ENCODE peak calls at places on chromosomes 2 and 18, in five cellular contexts. One of them, this sample, is unnamed.

GRCh38 chr2:232941912-232942595 is 71.0 kb downstream of the NGEF start:
- DNase-seq in mesendoderm: no peak
- DNase-seq in ascending aorta: no peak
- DNase-seq in stomach: no peak
- DNase-seq in adrenal gland: no peak
- DNase-seq in this sample: no peak

GRCh38 chr2:181780159-181781081 is 100.1 kb upstream of the NEUROD1 start:
- DNase-seq in stomach: no peak
- DNase-seq in adrenal gland: peak; percentile 57
- DNase-seq in mesendoderm: peak; percentile 46
- DNase-seq in ascending aorta: no peak
- DNase-seq in this sample: peak; percentile 63

GRCh38 chr2:74695663-74696062 is 41.6 kb downstream of the SEMA4F start:
- DNase-seq in ascending aorta: no peak
- DNase-seq in adrenal gland: no peak
- DNase-seq in mesendoderm: no peak
- DNase-seq in stomach: no peak
- DNase-seq in this sample: no peak

GRCh38 chr2:133942363-133942762 is 311.5 kb upstream of the MGAT5 start:
- DNase-seq in mesendoderm: no peak
- DNase-seq in ascending aorta: no peak
- DNase-seq in adrenal gland: no peak
- DNase-seq in stomach: no peak
- DNase-seq in this sample: no peak

GRCh38 chr2:201938151-201938815 is 95.4 kb upstream of the FZD7 start:
- DNase-seq in adrenal gland: no peak
- DNase-seq in mesendoderm: peak; percentile 65
- DNase-seq in ascending aorta: peak; percentile 2
- DNase-seq in stomach: no peak
- DNase-seq in this sample: peak; percentile 55

GRCh38 chr2:232529806-232530547 is 4.0 kb downstream of the CHRND start:
- DNase-seq in adrenal gland: no peak
- DNase-seq in stomach: no peak
- DNase-seq in ascending aorta: no peak
- DNase-seq in mesendoderm: no peak
- DNase-seq in this sample: no peak

GRCh38 chr18:78972930-78973331 is 6.7 kb upstream of the SALL3 start:
- DNase-seq in mesendoderm: no peak
- DNase-seq in adrenal gland: no peak
- DNase-seq in ascending aorta: no peak
- DNase-seq in stomach: no peak
- DNase-seq in this sample: no peak

GRCh38 chr2:59804662-59805258 is 748.7 kb downstream of the BCL11A start:
- DNase-seq in adrenal gland: peak; percentile 68
- DNase-seq in mesendoderm: no peak
- DNase-seq in stomach: no peak
- DNase-seq in ascending aorta: no peak
- DNase-seq in this sample: no peak

GRCh38 chr2:10912076-10912731 is 470 bp downstream of the KCNF1 start:
- DNase-seq in mesendoderm: no peak
- DNase-seq in adrenal gland: no peak
- DNase-seq in stomach: no peak
- DNase-seq in ascending aorta: peak; percentile 31
- DNase-seq in this sample: no peak

GRCh38 chr2:1488851-1489250 is 75.6 kb downstream of the TPO start:
- DNase-seq in ascending aorta: no peak
- DNase-seq in adrenal gland: peak; percentile 13
- DNase-seq in stomach: no peak
- DNase-seq in mesendoderm: no peak
- DNase-seq in this sample: no peak

GRCh38 chr18:59005266-59005665 is 134.4 kb upstream of the SEC11C start:
- DNase-seq in adrenal gland: peak; percentile 76
- DNase-seq in mesendoderm: peak; percentile 99
- DNase-seq in stomach: no peak
- DNase-seq in ascending aorta: peak; percentile 85
- DNase-seq in this sample: peak; percentile 40

GRCh38 chr2:49490710-49491109 is 336.4 kb upstream of the FSHR start:
- DNase-seq in stomach: peak; percentile 45
- DNase-seq in ascending aorta: no peak
- DNase-seq in mesendoderm: peak; percentile 93
- DNase-seq in adrenal gland: no peak
- DNase-seq in this sample: peak; percentile 1

GRCh38 chr2:65528241-65528574 is 95.8 kb upstream of the SPRED2 start:
- DNase-seq in ascending aorta: no peak
- DNase-seq in adrenal gland: no peak
- DNase-seq in stomach: no peak
- DNase-seq in mesendoderm: no peak
- DNase-seq in this sample: no peak

GRCh38 chr2:132642415-132642814 is 27.6 kb downstream of the LYPD1 start:
- DNase-seq in adrenal gland: no peak
- DNase-seq in mesendoderm: peak; percentile 32
- DNase-seq in stomach: no peak
- DNase-seq in ascending aorta: no peak
- DNase-seq in this sample: no peak

GRCh38 chr2:172704072-172704936 is 31.3 kb upstream of the RAPGEF4 start:
- DNase-seq in ascending aorta: no peak
- DNase-seq in stomach: no peak
- DNase-seq in adrenal gland: no peak
- DNase-seq in mesendoderm: peak; percentile 53
- DNase-seq in this sample: peak; percentile 34

GRCh38 chr2:158772306-158773078 is 22.6 kb upstream of the DAPL1 start:
- DNase-seq in ascending aorta: no peak
- DNase-seq in stomach: no peak
- DNase-seq in adrenal gland: no peak
- DNase-seq in mesendoderm: no peak
- DNase-seq in this sample: no peak

GRCh38 chr2:38073211-38074005 is 2.5 kb downstream of the CYP1B1 start:
- DNase-seq in stomach: no peak
- DNase-seq in mesendoderm: peak; percentile 65
- DNase-seq in ascending aorta: no peak
- DNase-seq in adrenal gland: no peak
- DNase-seq in this sample: no peak

GRCh38 chr2:142178604-142179003 is 47.8 kb upstream of the LRP1B start:
- DNase-seq in mesendoderm: no peak
- DNase-seq in stomach: no peak
- DNase-seq in adrenal gland: no peak
- DNase-seq in ascending aorta: no peak
- DNase-seq in this sample: no peak

GRCh38 chr2:56871641-56872040 is 687.9 kb downstream of the CCDC85A start:
- DNase-seq in stomach: no peak
- DNase-seq in ascending aorta: no peak
- DNase-seq in adrenal gland: no peak
- DNase-seq in mesendoderm: no peak
- DNase-seq in this sample: no peak

GRCh38 chr2:88638123-88638650 is 10.9 kb upstream of the EIF2AK3 start:
- DNase-seq in mesendoderm: no peak
- DNase-seq in ascending aorta: no peak
- DNase-seq in stomach: no peak
- DNase-seq in adrenal gland: no peak
- DNase-seq in this sample: no peak

GRCh38 chr2:33430856-33431255 is 45.6 kb upstream of the RASGRP3 start:
- DNase-seq in ascending aorta: no peak
- DNase-seq in mesendoderm: no peak
- DNase-seq in stomach: no peak
- DNase-seq in adrenal gland: no peak
- DNase-seq in this sample: no peak

GRCh38 chr2:110677530-110678456 is at the start of gene BUB1:
- DNase-seq in adrenal gland: peak; percentile 99
- DNase-seq in stomach: peak; percentile 98
- DNase-seq in mesendoderm: peak; percentile 98
- DNase-seq in ascending aorta: peak; percentile 98
- DNase-seq in this sample: peak; percentile 94

GRCh38 chr2:70725505-70725904 is 42.5 kb downstream of the ADD2 start:
- DNase-seq in adrenal gland: no peak
- DNase-seq in stomach: no peak
- DNase-seq in ascending aorta: no peak
- DNase-seq in mesendoderm: no peak
- DNase-seq in this sample: no peak

GRCh38 chr2:237414056-237414661 is at the start of gene COL6A3:
- DNase-seq in ascending aorta: no peak
- DNase-seq in adrenal gland: peak; percentile 56
- DNase-seq in stomach: no peak
- DNase-seq in mesendoderm: no peak
- DNase-seq in this sample: no peak

GRCh38 chr2:171248205-171248662 is 87.5 kb upstream of the TLK1 start:
- DNase-seq in ascending aorta: no peak
- DNase-seq in stomach: no peak
- DNase-seq in adrenal gland: no peak
- DNase-seq in mesendoderm: no peak
- DNase-seq in this sample: no peak

GRCh38 chr18:48866028-48866733 is 84.6 kb downstream of the SMAD7 start:
- DNase-seq in adrenal gland: peak; percentile 86
- DNase-seq in ascending aorta: peak; percentile 84
- DNase-seq in mesendoderm: no peak
- DNase-seq in stomach: peak; percentile 84
- DNase-seq in this sample: no peak

GRCh38 chr2:162092656-162093556 is 18.9 kb upstream of the DPP4 start:
- DNase-seq in ascending aorta: peak; percentile 69
- DNase-seq in mesendoderm: no peak
- DNase-seq in stomach: no peak
- DNase-seq in adrenal gland: no peak
- DNase-seq in this sample: no peak

GRCh38 chr2:28582152-28582551 is 86.3 kb downstream of the PLB1 start:
- DNase-seq in adrenal gland: no peak
- DNase-seq in stomach: no peak
- DNase-seq in mesendoderm: no peak
- DNase-seq in ascending aorta: no peak
- DNase-seq in this sample: no peak

GRCh38 chr2:102094917-102095316 is 47.6 kb upstream of the IL1R1 start:
- DNase-seq in ascending aorta: no peak
- DNase-seq in stomach: no peak
- DNase-seq in adrenal gland: peak; percentile 77
- DNase-seq in mesendoderm: peak; percentile 35
- DNase-seq in this sample: peak; percentile 53

GRCh38 chr18:61503688-61504087 is 170.5 kb downstream of the CDH20 start:
- DNase-seq in mesendoderm: no peak
- DNase-seq in adrenal gland: no peak
- DNase-seq in stomach: no peak
- DNase-seq in ascending aorta: no peak
- DNase-seq in this sample: no peak

GRCh38 chr2:158936978-158937377 is 31.5 kb upstream of the TANC1 start:
- DNase-seq in ascending aorta: no peak
- DNase-seq in stomach: no peak
- DNase-seq in adrenal gland: no peak
- DNase-seq in mesendoderm: no peak
- DNase-seq in this sample: peak; percentile 34

GRCh38 chr2:235803028-235803427 is 309.2 kb downstream of the AGAP1 start:
- DNase-seq in mesendoderm: no peak
- DNase-seq in stomach: no peak
- DNase-seq in adrenal gland: no peak
- DNase-seq in ascending aorta: no peak
- DNase-seq in this sample: no peak

GRCh38 chr2:23624378-23624777 is 239.4 kb downstream of the KLHL29 start:
- DNase-seq in stomach: no peak
- DNase-seq in adrenal gland: no peak
- DNase-seq in ascending aorta: no peak
- DNase-seq in mesendoderm: peak; percentile 71
- DNase-seq in this sample: no peak

GRCh38 chr18:67475673-67476072 is 40.8 kb downstream of the DSEL start:
- DNase-seq in adrenal gland: no peak
- DNase-seq in ascending aorta: no peak
- DNase-seq in stomach: no peak
- DNase-seq in mesendoderm: no peak
- DNase-seq in this sample: no peak

GRCh38 chr2:64768426-64769033 is 114.8 kb upstream of the SERTAD2 start:
- DNase-seq in adrenal gland: no peak
- DNase-seq in mesendoderm: no peak
- DNase-seq in stomach: no peak
- DNase-seq in ascending aorta: no peak
- DNase-seq in this sample: no peak

GRCh38 chr2:160220001-160220400 is 19.9 kb upstream of the ITGB6 start:
- DNase-seq in mesendoderm: no peak
- DNase-seq in ascending aorta: no peak
- DNase-seq in adrenal gland: no peak
- DNase-seq in stomach: no peak
- DNase-seq in this sample: no peak

GRCh38 chr2:229273384-229274338 is 2.6 kb upstream of the PID1 start:
- DNase-seq in ascending aorta: peak; percentile 77
- DNase-seq in stomach: peak; percentile 31
- DNase-seq in mesendoderm: peak; percentile 96
- DNase-seq in adrenal gland: peak; percentile 84
- DNase-seq in this sample: peak; percentile 29
- H3K27ac ChIP-seq in ascending aorta: peak overlapping the region; percentile 7
- H3K27ac ChIP-seq in stomach: peak overlapping the region; percentile 31
- H3K27ac ChIP-seq in mesendoderm: no peak overlapping the region
- H3K27ac ChIP-seq in adrenal gland: no peak overlapping the region
- H3K27ac ChIP-seq in this sample: no peak overlapping the region

GRCh38 chr2:62505109-62505508 is 886 bp downstream of the TMEM17 start:
- DNase-seq in adrenal gland: no peak
- DNase-seq in stomach: no peak
- DNase-seq in ascending aorta: no peak
- DNase-seq in mesendoderm: no peak
- DNase-seq in this sample: no peak
- H3K4me3 ChIP-seq in adrenal gland: no peak overlapping the region
- H3K4me3 ChIP-seq in stomach: peak overlapping the region; percentile 69
- H3K4me3 ChIP-seq in ascending aorta: peak overlapping the region; percentile 67
- H3K4me3 ChIP-seq in mesendoderm: no peak overlapping the region
- H3K4me3 ChIP-seq in this sample: no peak overlapping the region

DNA sequence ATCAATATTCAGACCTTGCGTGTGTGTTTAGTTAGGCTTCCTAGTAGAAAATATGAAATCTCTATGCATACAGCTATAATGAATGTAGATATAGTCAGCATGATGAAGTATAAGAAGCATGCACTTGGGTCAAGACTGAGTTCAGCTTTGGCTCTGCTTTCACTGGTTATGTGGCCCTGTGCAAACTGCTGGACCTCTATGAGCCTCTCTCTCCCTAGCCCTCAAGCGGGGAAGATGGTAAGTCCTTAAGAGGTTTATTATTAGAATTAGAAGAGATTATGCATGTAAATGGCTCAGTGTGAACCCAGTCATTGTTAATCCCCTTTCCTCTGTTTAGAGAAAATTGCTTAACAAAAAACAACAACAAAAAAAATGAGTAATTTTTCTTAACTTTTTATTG is 178.8 kb upstream of the NXPH2 start:
- DNase-seq in mesendoderm: no peak
- DNase-seq in adrenal gland: no peak
- DNase-seq in stomach: no peak
- DNase-seq in ascending aorta: no peak
- DNase-seq in this sample: no peak
- H3K4me1 ChIP-seq in mesendoderm: peaks cover 1% of the 10 kb centered on the region
- H3K4me1 ChIP-seq in adrenal gland: no peaks in the 10 kb centered on the region
- H3K4me1 ChIP-seq in stomach: no peaks in the 10 kb centered on the region
- H3K4me1 ChIP-seq in ascending aorta: no peaks in the 10 kb centered on the region
- H3K4me1 ChIP-seq in this sample: peaks cover 2% of the 10 kb centered on the region

DNA sequence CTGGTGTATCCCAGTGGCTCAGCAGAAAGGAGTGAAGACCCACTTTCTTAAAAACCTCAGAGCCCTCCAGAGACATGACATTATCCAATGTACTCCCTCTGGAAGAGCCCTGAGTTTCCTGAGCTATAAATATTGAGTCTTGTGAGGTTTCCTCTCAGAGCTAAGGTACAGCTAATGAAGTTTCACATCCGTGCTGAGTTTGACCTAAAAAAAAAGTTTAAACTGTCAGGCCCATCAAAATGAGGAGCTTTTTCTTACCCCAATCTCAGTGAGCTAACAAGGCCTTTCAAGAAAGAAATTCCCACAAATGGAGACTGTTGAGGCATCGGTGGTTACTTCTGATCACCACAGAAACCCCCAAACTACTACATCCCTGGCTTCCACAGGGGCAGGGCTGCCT is 65.4 kb upstream of the ST8SIA3 start:
- DNase-seq in ascending aorta: no peak
- DNase-seq in mesendoderm: no peak
- DNase-seq in adrenal gland: no peak
- DNase-seq in stomach: no peak
- DNase-seq in this sample: no peak
- H3K27ac ChIP-seq in ascending aorta: no peak overlapping the region
- H3K27ac ChIP-seq in mesendoderm: no peak overlapping the region
- H3K27ac ChIP-seq in adrenal gland: no peak overlapping the region
- H3K27ac ChIP-seq in stomach: no peak overlapping the region
- H3K27ac ChIP-seq in this sample: no peak overlapping the region

This sample was measured in SJSA1.